ENCODE peak calls at places on chromosomes 12 and 14, in five cellular contexts. T is activated CD8-positive, alpha-beta memory T cell treated with anti-CD3 and anti-CD28 coated beads for 48 hours; L is stimulated activated CD4-positive, alpha-beta T cell treated with anti-CD3 and anti-CD28 coated beads, Interleukin-15, amount 100 ng/mL, for 1 hour; D is heart right ventricle; W is type B pancreatic cell. X is an unnamed sample.

GRCh38 chr14:24310666-24311604 is at the start of gene LTB4R:
- DNase-seq in W (no peak), T (no peak), D (peak), L (peak), X (no peak)

GRCh38 chr14:28243600-28243999 is 523.0 kb upstream of the FOXG1 start:
- DNase-seq in T (no peak), L (no peak), D (no peak), W (no peak), X (peak)

GRCh38 chr12:98639526-98639925 is 5.1 kb downstream of the IKBIP start:
- DNase-seq in D (no peak), T (no peak), W (no peak), L (no peak), X (no peak)

GRCh38 chr12:46472893-46473633 is 100.5 kb upstream of the SLC38A2 start:
- DNase-seq in W (no peak), D (no peak), L (no peak), T (no peak), X (peak)

GRCh38 chr14:95519699-95520098 is 3.2 kb upstream of the SYNE3 start:
- DNase-seq in W (no peak), L (no peak), T (peak), D (peak), X (peak)

GRCh38 chr14:75222208-75222701 is 45.8 kb upstream of the TMED10 start:
- DNase-seq in L (no peak), D (no peak), T (no peak), W (no peak), X (no peak)

GRCh38 chr12:49451468-49452259 is 84.4 kb downstream of the SPATS2 start:
- DNase-seq in L (no peak), T (no peak), W (no peak), D (no peak), X (no peak)

GRCh38 chr14:106694638-106695393 is 1168.4 kb downstream of the TMEM121 start:
- DNase-seq in D (peak), L (peak), W (no peak), T (peak), X (peak)

GRCh38 chr12:48978741-48979601 is 849 bp downstream of the WNT1 start:
- DNase-seq in D (no peak), T (no peak), L (no peak), W (no peak), X (no peak)

GRCh38 chr14:99476864-99477263 is 3.8 kb downstream of the SETD3 start:
- DNase-seq in T (no peak), D (no peak), L (no peak), W (no peak), X (peak)

GRCh38 chr12:45220366-45220931 is 4.6 kb downstream of the ANO6 start:
- DNase-seq in W (no peak), T (no peak), L (no peak), D (no peak), X (no peak)

GRCh38 chr12:83954939-83955601 is 957.5 kb downstream of the SLC6A15 start:
- DNase-seq in W (no peak), L (no peak), T (no peak), D (no peak), X (peak)

GRCh38 chr12:20602671-20603402 is 92.3 kb upstream of the SLCO1C1 start:
- DNase-seq in L (no peak), D (no peak), T (no peak), W (no peak), X (no peak)

GRCh38 chr12:60191676-60192359 is 596.0 kb downstream of the SLC16A7 start:
- DNase-seq in W (no peak), T (no peak), L (no peak), D (no peak), X (no peak)

GRCh38 chr14:77423423-77423822 is at the start of gene NOXRED1:
- DNase-seq in L (no peak), D (no peak), T (no peak), W (no peak), X (no peak)

GRCh38 chr14:31530136-31530535 is 31.1 kb upstream of the NUBPL start:
- DNase-seq in L (no peak), D (no peak), T (no peak), W (no peak), X (no peak)

GRCh38 chr14:30771595-30771994 is 102.8 kb upstream of the COCH start:
- DNase-seq in W (no peak), D (no peak), L (no peak), T (no peak), X (no peak)

GRCh38 chr12:102423447-102423846 is 56.9 kb downstream of the IGF1 start:
- DNase-seq in L (no peak), W (no peak), D (no peak), T (no peak), X (peak)

GRCh38 chr12:11978985-11979384 is 91.8 kb upstream of the BCL2L14 start:
- DNase-seq in W (no peak), D (no peak), L (no peak), T (no peak), X (no peak)

GRCh38 chr12:105764216-105764835 is 374.4 kb downstream of the NUAK1 start:
- DNase-seq in L (no peak), W (no peak), D (no peak), T (no peak), X (no peak)

GRCh38 chr12:19065871-19066270 is 63.7 kb upstream of the PLEKHA5 start:
- DNase-seq in D (no peak), T (no peak), L (no peak), W (no peak), X (no peak)

GRCh38 chr14:53683229-53683628 is 273.4 kb downstream of the BMP4 start:
- DNase-seq in D (no peak), L (no peak), T (no peak), W (no peak), X (no peak)

GRCh38 chr14:100436745-100437406 is 113.7 kb downstream of the SLC25A47 start:
- DNase-seq in L (no peak), T (no peak), D (no peak), W (no peak), X (no peak)

GRCh38 chr12:11962795-11963347 is 107.9 kb upstream of the BCL2L14 start:
- DNase-seq in T (no peak), W (no peak), D (no peak), L (no peak), X (peak)

GRCh38 chr14:52801014-52801708 is 9.8 kb upstream of the GNPNAT1 start:
- DNase-seq in T (no peak), W (no peak), L (no peak), D (no peak), X (no peak)

GRCh38 chr12:6921539-6921938 is 6.2 kb upstream of the ATN1 start:
- DNase-seq in W (no peak), D (no peak), T (no peak), L (no peak), X (no peak)

GRCh38 chr14:56855891-56856461 is 45.7 kb upstream of the OTX2 start:
- DNase-seq in L (no peak), W (no peak), D (no peak), T (no peak), X (peak)

GRCh38 chr12:14723763-14724162 is 27.4 kb upstream of the GUCY2C start:
- DNase-seq in D (peak), T (no peak), L (peak), W (no peak), X (peak)

GRCh38 chr12:10873374-10873773 is 10.7 kb downstream of the PRH1 start:
- DNase-seq in T (no peak), D (no peak), W (no peak), L (no peak), X (no peak)

GRCh38 chr14:35341454-35342159 is 49.4 kb downstream of the PSMA6 start:
- DNase-seq in L (no peak), D (peak), T (no peak), W (no peak), X (no peak)

GRCh38 chr14:80202888-80203562 is 8.3 kb downstream of the DIO2 start:
- DNase-seq in W (no peak), T (no peak), D (no peak), L (no peak), X (peak)

GRCh38 chr14:100439781-100440180 is 116.6 kb downstream of the SLC25A47 start:
- DNase-seq in L (no peak), T (no peak), D (peak), W (no peak), X (no peak)

GRCh38 chr14:99698642-99699041 is 14.5 kb downstream of the CYP46A1 start:
- DNase-seq in T (no peak), D (no peak), W (no peak), L (no peak), X (no peak)

X was measured in OCI-M1.